ENCODE peak calls at places on chromosomes 16 and 17, in six cellular contexts. V is A549, P is T-helper 17 cell, W is PC-3, Y is sigmoid colon, Z is AG08395. R is an unnamed sample.

GRCh38 chr16:4085405-4085970 is 30.8 kb downstream of the ADCY9 start:
- DNase-seq in V (peak; percentile 66), P (no peak), W (no peak), Y (no peak), Z (no peak), R (no peak)

GRCh38 chr17:40956401-40957254 is 10.1 kb downstream of the KRT39 start:
- DNase-seq in V (peak; percentile 77), P (no peak), W (peak; percentile 96), Y (no peak), Z (peak; percentile 52), R (no peak)

GRCh38 chr16:27620533-27620932 is 70.6 kb downstream of the KATNIP start:
- DNase-seq in V (no peak), P (no peak), W (no peak), Y (no peak), Z (no peak), R (no peak)

GRCh38 chr17:62626719-62627218 is 701 bp upstream of the MRC2 start:
- DNase-seq in V (peak; percentile 81), P (no peak), W (peak; percentile 51), Y (peak; percentile 92), Z (peak; percentile 82), R (no peak)

GRCh38 chr17:45322168-45322567 is 5.3 kb upstream of the MAP3K14 start:
- DNase-seq in V (no peak), P (no peak), W (no peak), Y (no peak), Z (no peak), R (no peak)

GRCh38 chr17:66190738-66191606 is 961 bp downstream of the CEP112 start:
- DNase-seq in V (peak; percentile 16), P (no peak), W (peak; percentile 73), Y (no peak), Z (peak; percentile 44), R (peak; percentile 75)

GRCh38 chr17:4850236-4850635 is 17.1 kb downstream of the MINK1 start:
- DNase-seq in V (no peak), P (no peak), W (peak; percentile 77), Y (no peak), Z (no peak), R (no peak)

GRCh38 chr16:88750854-88751253 is 34.2 kb downstream of the PIEZO1 start:
- DNase-seq in V (no peak), P (no peak), W (no peak), Y (no peak), Z (no peak), R (no peak)

GRCh38 chr17:19362293-19363113 is at the start of gene B9D1:
- DNase-seq in V (peak; percentile 97), P (peak; percentile 93), W (peak; percentile 98), Y (peak; percentile 97), Z (peak; percentile 98), R (peak; percentile 93)

GRCh38 chr16:85676466-85676865 is 12.3 kb downstream of the GINS2 start:
- DNase-seq in V (no peak), P (no peak), W (no peak), Y (no peak), Z (no peak), R (no peak)

GRCh38 chr17:12789976-12790805 is 893 bp downstream of the ARHGAP44 start:
- DNase-seq in V (no peak), P (no peak), W (no peak), Y (no peak), Z (no peak), R (no peak)

GRCh38 chr17:68141050-68141449 is 105.5 kb downstream of the KPNA2 start:
- DNase-seq in V (no peak), P (no peak), W (peak; percentile 59), Y (no peak), Z (no peak), R (no peak)

GRCh38 chr17:49989518-49989880 is 5.5 kb downstream of the DLX3 start:
- DNase-seq in V (no peak), P (no peak), W (no peak), Y (no peak), Z (no peak), R (no peak)

GRCh38 chr17:74466111-74466784 is at the start of gene CD300A:
- DNase-seq in V (no peak), P (no peak), W (no peak), Y (no peak), Z (no peak), R (no peak)

GRCh38 chr17:60098578-60098977 is 19.9 kb upstream of the HEATR6 start:
- DNase-seq in V (no peak), P (no peak), W (no peak), Y (no peak), Z (no peak), R (no peak)

GRCh38 chr17:38747385-38748328 is 479 bp downstream of the PCGF2 start:
- DNase-seq in V (peak; percentile 42), P (no peak), W (no peak), Y (no peak), Z (peak; percentile 30), R (no peak)

GRCh38 chr17:70621593-70621992 is 452.3 kb downstream of the KCNJ2 start:
- DNase-seq in V (no peak), P (no peak), W (no peak), Y (no peak), Z (no peak), R (peak; percentile 55)

GRCh38 chr17:42512733-42513251 is 23.2 kb upstream of the NAGLU start:
- DNase-seq in V (no peak), P (no peak), W (no peak), Y (peak; percentile 48), Z (no peak), R (peak; percentile 48)

GRCh38 chr17:67845374-67845773 is 20.1 kb downstream of the BPTF start:
- DNase-seq in V (no peak), P (no peak), W (no peak), Y (no peak), Z (no peak), R (no peak)

GRCh38 chr17:72984145-72984924 is 108.2 kb downstream of the SLC39A11 start:
- DNase-seq in V (no peak), P (no peak), W (peak; percentile 97), Y (no peak), Z (peak; percentile 48), R (peak; percentile 81)

GRCh38 chr17:12485361-12485911 is 180.3 kb upstream of the MYOCD start:
- DNase-seq in V (no peak), P (no peak), W (no peak), Y (no peak), Z (no peak), R (no peak)

GRCh38 chr16:4689091-4689671 is 4.2 kb upstream of the NUDT16L1 start:
- DNase-seq in V (no peak), P (no peak), W (no peak), Y (no peak), Z (no peak), R (no peak)

GRCh38 chr17:45121055-45121454 is 11.3 kb downstream of the PLCD3 start:
- DNase-seq in V (no peak), P (no peak), W (no peak), Y (no peak), Z (no peak), R (no peak)

GRCh38 chr17:70767102-70767701 is 597.9 kb downstream of the KCNJ2 start:
- DNase-seq in V (peak; percentile 43), P (no peak), W (peak; percentile 57), Y (no peak), Z (peak; percentile 45), R (no peak)

GRCh38 chr17:2688351-2689342 is 22.9 kb downstream of the CLUH start:
- DNase-seq in V (no peak), P (no peak), W (peak; percentile 4), Y (peak; percentile 72), Z (no peak), R (no peak)

GRCh38 chr16:84589975-84590719 is 27.7 kb downstream of the COTL1 start:
- DNase-seq in V (no peak), P (no peak), W (no peak), Y (no peak), Z (no peak), R (no peak)

GRCh38 chr17:40188694-40189093 is 11.4 kb downstream of the RAPGEFL1 start:
- DNase-seq in V (no peak), P (no peak), W (no peak), Y (no peak), Z (no peak), R (no peak)

GRCh38 chr17:34236341-34236892 is 18.7 kb upstream of the CCL2 start:
- DNase-seq in V (no peak), P (no peak), W (no peak), Y (no peak), Z (no peak), R (no peak)

GRCh38 chr17:77700165-77700881 is 258.2 kb upstream of the TNRC6C start:
- DNase-seq in V (no peak), P (no peak), W (no peak), Y (no peak), Z (no peak), R (no peak)

GRCh38 chr16:53620476-53620875 is 83.2 kb downstream of the RPGRIP1L start:
- DNase-seq in V (no peak), P (no peak), W (no peak), Y (no peak), Z (no peak), R (no peak)

GRCh38 chr16:61050547-61050946 is 985.7 kb downstream of the CDH8 start:
- DNase-seq in V (no peak), P (no peak), W (no peak), Y (peak; percentile 50), Z (no peak), R (no peak)

GRCh38 chr17:20122236-20122879 is 113.2 kb downstream of the SPECC1 start:
- DNase-seq in V (no peak), P (no peak), W (no peak), Y (no peak), Z (no peak), R (no peak)

GRCh38 chr17:41424111-41424635 is at the start of gene KRT37:
- DNase-seq in V (no peak), P (no peak), W (no peak), Y (no peak), Z (no peak), R (no peak)

GRCh38 chr16:20744922-20745440 is 3.4 kb upstream of the THUMPD1 start:
- DNase-seq in V (no peak), P (no peak), W (no peak), Y (no peak), Z (no peak), R (peak; percentile 92)

GRCh38 chr17:44733753-44734152 is 25.0 kb upstream of the ADAM11 start:
- DNase-seq in V (peak; percentile 57), P (no peak), W (peak; percentile 50), Y (no peak), Z (no peak), R (no peak)

GRCh38 chr16:9050102-9050830 is 41.2 kb upstream of the HAPSTR1 start:
- DNase-seq in V (peak; percentile 41), P (no peak), W (peak; percentile 14), Y (no peak), Z (no peak), R (no peak)

GRCh38 chr17:50297407-50297865 is 23.2 kb downstream of the TMEM92 start:
- DNase-seq in V (peak; percentile 81), P (peak; percentile 61), W (peak; percentile 82), Y (peak; percentile 91), Z (peak; percentile 81), R (peak; percentile 56)

GRCh38 chr16:87350681-87351319 is 32.8 kb downstream of the FBXO31 start:
- DNase-seq in V (no peak), P (no peak), W (no peak), Y (no peak), Z (peak; percentile 79), R (no peak)

R was measured in endothelial cell of umbilical vein.